ENCODE peak calls at places on chromosomes 2 and 18, in eight cellular contexts. X is stimulated activated CD8-positive, alpha-beta memory T cell treated with anti-CD3 and anti-CD28 coated beads, Interleukin-15, amount 100 ng/mL, for 48 hours; O is iPS-NIHi11; T is A549; Q is HS-27A; D is cardiac fibroblast; R is stimulated activated CD4-positive, alpha-beta T cell treated with anti-CD3 and anti-CD28 coated beads, Interleukin-2, amount 100 ng/mL, for 48 hours; I is sciatic nerve. H is an unnamed sample.

GRCh38 chr2:74242354-74243071 is 44.1 kb downstream of the MTHFD2 start:
- DNase-seq in T (no peak), Q (no peak), X (no peak), O (no peak), D (no peak), I (no peak), R (no peak), H (no peak)

GRCh38 chr2:222756951-222757645 is 85.6 kb downstream of the MOGAT1 start:
- DNase-seq in T (peak), R (no peak), D (peak), X (no peak), I (no peak), O (no peak), Q (peak), H (no peak)

GRCh38 chr2:240996161-240996833 is 2.1 kb upstream of the SNED1 start:
- DNase-seq in Q (no peak), O (no peak), T (no peak), R (no peak), D (no peak), I (peak), X (no peak), H (no peak)

GRCh38 chr2:233728723-233729301 is at the start of gene UGT1A3:
- DNase-seq in Q (no peak), T (no peak), D (no peak), R (no peak), I (no peak), X (no peak), O (no peak), H (no peak)

GRCh38 chr2:79993144-79993543 is 311.4 kb downstream of the LRRTM1 start:
- DNase-seq in I (no peak), Q (no peak), T (no peak), X (no peak), R (no peak), O (no peak), D (no peak), H (no peak)

GRCh38 chr18:6566338-6566911 is 151.7 kb upstream of the L3MBTL4 start:
- DNase-seq in T (no peak), I (no peak), O (no peak), R (no peak), X (no peak), Q (no peak), D (no peak), H (no peak)

GRCh38 chr2:7732497-7732896 is 815.3 kb downstream of the RNF144A start:
- DNase-seq in I (no peak), R (no peak), O (no peak), Q (no peak), X (no peak), D (no peak), T (no peak), H (peak)

GRCh38 chr2:10194021-10194820 is 71.7 kb downstream of the RRM2 start:
- DNase-seq in I (no peak), T (no peak), X (no peak), R (no peak), Q (no peak), D (peak), O (no peak), H (no peak)

GRCh38 chr2:12504443-12504842 is 212.3 kb upstream of the TRIB2 start:
- DNase-seq in Q (peak), O (no peak), D (peak), X (no peak), I (no peak), R (peak), T (no peak), H (peak)

GRCh38 chr2:109446531-109447131 is 167.1 kb downstream of the SEPTIN10 start:
- DNase-seq in T (no peak), I (peak), R (no peak), Q (no peak), X (no peak), D (no peak), O (no peak), H (no peak)

GRCh38 chr2:204665244-204665643 is 120.0 kb downstream of the PARD3B start:
- DNase-seq in X (no peak), I (no peak), O (peak), T (peak), Q (peak), R (no peak), D (peak), H (no peak)

GRCh38 chr2:238629064-238629463 is 202.3 kb downstream of the ASB1 start:
- DNase-seq in I (no peak), D (no peak), Q (no peak), O (no peak), T (no peak), X (no peak), R (no peak), H (no peak)

GRCh38 chr2:17879137-17879912 is 858 bp downstream of the KCNS3 start:
- DNase-seq in I (peak), O (peak), D (peak), R (no peak), T (peak), Q (peak), X (no peak), H (peak)

GRCh38 chr2:231743376-231744116 is 35.2 kb downstream of the PTMA start:
- DNase-seq in R (no peak), X (no peak), T (no peak), Q (no peak), D (no peak), I (no peak), O (no peak), H (no peak)

GRCh38 chr2:46826898-46827245 is 88.7 kb downstream of the MCFD2 start:
- DNase-seq in D (no peak), I (no peak), T (no peak), X (no peak), O (no peak), R (no peak), Q (no peak), H (no peak)

GRCh38 chr2:86107031-86107430 is 996 bp downstream of the PTCD3 start:
- DNase-seq in I (no peak), X (no peak), R (no peak), Q (no peak), O (no peak), D (no peak), T (no peak), H (no peak)

GRCh38 chr2:231102772-231103171 is 22.1 kb downstream of the HTR2B start:
- DNase-seq in Q (no peak), D (peak), X (no peak), R (no peak), O (no peak), I (no peak), T (no peak), H (no peak)

GRCh38 chr2:94861308-94862152 is 9.7 kb upstream of the TEKT4 start:
- DNase-seq in T (no peak), O (no peak), X (no peak), R (no peak), Q (no peak), I (peak), D (no peak), H (no peak)

GRCh38 chr2:20992201-20992711 is 51.6 kb downstream of the APOB start:
- DNase-seq in D (peak), I (no peak), Q (peak), O (no peak), T (no peak), X (no peak), R (no peak), H (no peak)

GRCh38 chr2:238978507-238978906 is 130.6 kb downstream of the TWIST2 start:
- DNase-seq in T (no peak), I (no peak), O (no peak), D (no peak), R (no peak), X (no peak), Q (no peak), H (no peak)

GRCh38 chr2:171210864-171211431 is 50.3 kb upstream of the TLK1 start:
- DNase-seq in D (no peak), Q (no peak), T (no peak), I (no peak), X (peak), R (peak), O (no peak), H (peak)

GRCh38 chr18:74196220-74197119 is 48.1 kb downstream of the TIMM21 start:
- DNase-seq in T (peak), X (peak), Q (no peak), D (peak), O (peak), I (no peak), R (peak), H (peak)

GRCh38 chr2:18117592-18117991 is 239.1 kb downstream of the KCNS3 start:
- DNase-seq in Q (peak), I (no peak), R (no peak), T (no peak), X (no peak), O (peak), D (peak), H (peak)

GRCh38 chr2:84946204-84947009 is 24.6 kb upstream of the KCMF1 start:
- DNase-seq in D (peak), I (no peak), X (peak), O (no peak), Q (peak), R (peak), T (peak), H (peak)

GRCh38 chr18:12995424-12995823 is 4.3 kb downstream of the CEP192 start:
- DNase-seq in I (no peak), R (no peak), T (no peak), X (no peak), Q (no peak), D (no peak), O (no peak), H (no peak)

GRCh38 chr18:77057043-77057442 is 75.5 kb downstream of the MBP start:
- DNase-seq in I (peak), O (no peak), Q (no peak), D (no peak), X (no peak), T (no peak), R (no peak), H (no peak)

GRCh38 chr2:3082705-3083104 is 294.9 kb downstream of the EIPR1 start:
- DNase-seq in X (no peak), D (no peak), O (no peak), Q (no peak), T (no peak), I (no peak), R (no peak), H (no peak)

GRCh38 chr2:85892216-85892944 is 3.6 kb upstream of the ST3GAL5 start:
- DNase-seq in Q (no peak), I (no peak), X (no peak), T (no peak), D (no peak), R (no peak), O (no peak), H (no peak)

GRCh38 chr2:223731503-223731902 is 105.9 kb downstream of the AP1S3 start:
- DNase-seq in O (no peak), X (no peak), Q (no peak), T (no peak), I (no peak), R (no peak), D (peak), H (no peak)

GRCh38 chr2:148794558-148794957 is 80.5 kb upstream of the KIF5C start:
- DNase-seq in D (peak), X (no peak), Q (no peak), T (no peak), O (no peak), R (no peak), I (no peak), H (no peak)

GRCh38 chr2:102245266-102246151 is 58.7 kb downstream of the IL1RL2 start:
- DNase-seq in X (no peak), T (no peak), O (no peak), Q (no peak), I (no peak), D (peak), R (no peak), H (no peak)

GRCh38 chr2:224145751-224146355 is 106.8 kb upstream of the SERPINE2 start:
- DNase-seq in O (no peak), D (peak), T (peak), X (no peak), R (no peak), Q (peak), I (no peak), H (no peak)

GRCh38 chr2:113080134-113080533 is 12.4 kb downstream of the IL1F10 start:
- DNase-seq in R (peak), I (no peak), D (peak), O (peak), Q (no peak), X (peak), T (peak), H (peak)

GRCh38 chr2:46534589-46534988 is 55.2 kb downstream of the TMEM247 start:
- DNase-seq in T (no peak), D (no peak), Q (no peak), O (no peak), X (no peak), I (no peak), R (no peak), H (peak)

GRCh38 chr2:132582360-132582759 is 87.6 kb downstream of the LYPD1 start:
- DNase-seq in I (peak), R (no peak), O (no peak), Q (no peak), X (no peak), T (no peak), D (no peak), H (no peak)

GRCh38 chr2:105369777-105370690 is 28.8 kb downstream of the FHL2 start:
- DNase-seq in X (peak), O (peak), D (peak), I (peak), T (peak), Q (no peak), R (peak), H (peak)

GRCh38 chr2:99365661-99366060 is 28.5 kb downstream of the EIF5B start:
- DNase-seq in T (no peak), D (no peak), I (no peak), R (no peak), O (no peak), X (no peak), Q (no peak), H (no peak)

GRCh38 chr18:61896767-61897166 is 4.0 kb upstream of the RNF152 start:
- DNase-seq in X (no peak), Q (no peak), D (peak), I (no peak), O (no peak), R (no peak), T (no peak), H (no peak)

GRCh38 chr18:24595556-24595955 is 135.1 kb downstream of the HRH4 start:
- DNase-seq in Q (no peak), T (no peak), R (no peak), O (no peak), I (no peak), X (no peak), D (no peak), H (no peak)

GRCh38 chr2:177078416-177078815 is 134.2 kb upstream of the HNRNPA3 start:
- DNase-seq in T (no peak), Q (no peak), O (no peak), D (peak), X (no peak), I (peak), R (no peak), H (no peak)